ENCODE peak calls at places on chromosomes 16 and 17, in eight cellular contexts. N is upper lobe of left lung, L is esophagus squamous epithelium, P is tibial artery, W is pancreas, O is transverse colon, X is endothelial cell of umbilical vein, J is GM23338. H is an unnamed sample.

GRCh38 chr17:16537130-16537458 is 31.9 kb downstream of the ZNF287 start:
- DNase-seq in N (no peak), L (no peak), P (no peak), W (no peak), O (no peak), X (no peak), J (no peak), H (no peak)

GRCh38 chr16:13039526-13039925 is 138.1 kb downstream of the SHISA9 start:
- DNase-seq in N (no peak), L (no peak), P (no peak), W (no peak), O (no peak), X (no peak), J (no peak), H (no peak)

GRCh38 chr16:56684256-56684925 is 2.1 kb downstream of the MT1X start:
- DNase-seq in N (no peak), L (no peak), P (no peak), W (no peak), O (no peak), X (no peak), J (no peak), H (no peak)

GRCh38 chr17:64123114-64123513 is 6.8 kb downstream of the ERN1 start:
- DNase-seq in N (no peak), L (no peak), P (no peak), W (no peak), O (no peak), X (no peak), J (no peak), H (no peak)

GRCh38 chr16:1300664-1301476 is 8.6 kb upstream of the UBE2I start:
- DNase-seq in N (peak; percentile 76), L (no peak), P (peak; percentile 48), W (peak; percentile 58), O (peak; percentile 84), X (peak; percentile 48), J (peak; percentile 78), H (peak; percentile 73)

GRCh38 chr16:27424772-27425498 is 23.0 kb downstream of the IL21R start:
- DNase-seq in N (peak; percentile 3), L (no peak), P (no peak), W (no peak), O (no peak), X (no peak), J (no peak), H (no peak)

GRCh38 chr16:23827245-23827543 is 8.6 kb upstream of the PRKCB start:
- DNase-seq in N (no peak), L (no peak), P (no peak), W (no peak), O (no peak), X (no peak), J (no peak), H (no peak)

GRCh38 chr17:60134396-60135159 is 15.2 kb upstream of the CA4 start:
- DNase-seq in N (no peak), L (no peak), P (no peak), W (peak; percentile 13), O (no peak), X (peak; percentile 70), J (no peak), H (no peak)

GRCh38 chr16:50045412-50045811 is 20.4 kb upstream of the HEATR3 start:
- DNase-seq in N (no peak), L (no peak), P (no peak), W (no peak), O (no peak), X (no peak), J (no peak), H (no peak)

GRCh38 chr16:70706948-70707465 is 21.2 kb upstream of the MTSS2 start:
- DNase-seq in N (no peak), L (no peak), P (no peak), W (no peak), O (no peak), X (peak; percentile 76), J (no peak), H (peak; percentile 42)

GRCh38 chr16:66988197-66988788 is at the start of gene CES4A:
- DNase-seq in N (no peak), L (no peak), P (no peak), W (no peak), O (no peak), X (no peak), J (no peak), H (no peak)

GRCh38 chr17:67624886-67625656 is 92.7 kb upstream of the NOL11 start:
- DNase-seq in N (no peak), L (no peak), P (no peak), W (no peak), O (no peak), X (no peak), J (peak; percentile 33), H (no peak)

GRCh38 chr16:49620158-49620867 is 235.6 kb downstream of the ZNF423 start:
- DNase-seq in N (no peak), L (no peak), P (peak; percentile 85), W (peak; percentile 48), O (peak; percentile 31), X (peak; percentile 71), J (no peak), H (peak; percentile 24)

GRCh38 chr17:65181237-65182061 is 44.3 kb downstream of the RGS9 start:
- DNase-seq in N (no peak), L (no peak), P (no peak), W (no peak), O (no peak), X (no peak), J (no peak), H (no peak)

GRCh38 chr17:12637745-12638651 is 27.7 kb upstream of the MYOCD start:
- DNase-seq in N (no peak), L (no peak), P (no peak), W (no peak), O (no peak), X (no peak), J (no peak), H (no peak)

GRCh38 chr17:33373209-33373608 is 80.1 kb upstream of the ASIC2 start:
- DNase-seq in N (no peak), L (no peak), P (no peak), W (no peak), O (no peak), X (no peak), J (no peak), H (no peak)

GRCh38 chr16:50025544-50025931 is 513 bp downstream of the CNEP1R1 start:
- DNase-seq in N (peak; percentile 28), L (no peak), P (no peak), W (peak; percentile 22), O (peak; percentile 20), X (no peak), J (no peak), H (peak; percentile 36)

GRCh38 chr17:8698142-8699050 is 46.2 kb downstream of the CCDC42 start:
- DNase-seq in N (no peak), L (no peak), P (peak; percentile 54), W (no peak), O (peak; percentile 15), X (peak; percentile 63), J (no peak), H (peak; percentile 61)

DNA sequence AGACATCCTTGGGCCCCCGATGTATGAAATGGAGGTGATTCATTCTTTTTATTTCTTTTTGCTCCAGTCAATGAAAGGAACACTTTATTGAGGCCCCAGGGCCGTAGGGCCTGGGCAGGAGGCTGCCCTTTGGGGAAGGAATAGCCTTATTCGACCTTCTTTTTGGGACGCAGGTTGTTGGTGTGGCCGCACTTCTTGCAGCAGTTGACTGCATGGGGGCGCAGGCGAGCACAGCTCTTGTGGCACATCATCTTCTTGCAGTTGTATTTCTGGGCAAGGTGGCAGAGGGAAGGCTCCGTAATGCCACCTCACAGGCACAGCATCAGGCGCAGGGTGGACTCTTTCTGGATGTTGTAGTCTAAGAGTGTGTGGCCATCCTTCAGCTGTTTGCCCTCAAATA is 50.9 kb downstream of the SIAH1 start:
- DNase-seq in N (no peak), L (no peak), P (no peak), W (no peak), O (no peak), X (no peak), J (peak; percentile 69), H (no peak)
- TF ChIP-seq CTCF in N (no peak), L (no peak), P (no peak), W (no peak), O (no peak), X (no peak), J (peak; percentile 69), H (peak; percentile 22)

DNA sequence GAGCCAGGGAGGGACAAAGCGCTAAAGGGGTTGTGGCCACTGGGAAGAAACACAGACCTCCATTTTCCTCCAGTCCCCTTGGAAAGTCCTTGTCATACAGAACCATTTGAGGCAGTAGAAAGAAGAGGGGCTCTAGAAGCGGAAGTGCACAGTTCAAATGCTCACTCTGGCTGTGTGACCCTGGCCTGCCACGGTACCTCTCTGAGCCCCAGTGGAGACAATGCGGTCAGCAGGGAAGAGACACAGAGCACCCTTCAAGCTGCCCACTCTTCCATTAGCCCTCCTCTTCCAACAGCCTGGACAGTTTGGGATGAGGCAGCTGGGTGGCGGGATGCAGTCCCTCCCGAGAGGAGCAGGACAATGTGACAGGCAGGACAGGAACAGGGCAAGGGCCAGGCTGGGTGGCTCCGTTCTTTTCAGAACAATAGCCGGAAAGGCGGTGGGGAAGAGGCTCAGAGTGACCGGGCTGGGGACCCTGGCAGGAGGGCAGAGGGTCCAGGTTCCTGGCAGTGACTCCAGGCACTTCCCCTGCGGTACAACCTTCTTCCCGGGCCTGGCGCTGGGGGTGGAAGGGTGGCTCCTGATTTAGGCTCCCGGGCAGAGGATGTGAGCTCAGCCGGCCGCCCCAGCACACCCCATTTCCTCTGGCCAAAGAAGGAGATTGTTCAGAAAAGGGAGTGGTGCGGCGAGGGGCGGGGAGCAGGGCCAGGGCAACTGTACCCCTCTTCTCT is 5.6 kb downstream of the CASKIN2 start:
- DNase-seq in N (peak; percentile 63), L (no peak), P (no peak), W (no peak), O (no peak), X (peak; percentile 32), J (no peak), H (no peak)
- H3K27ac ChIP-seq in N (peak overlapping the region; percentile 90), L (peak overlapping the region; percentile 93), P (peak overlapping the region; percentile 93), W (no peak overlapping the region), O (peak overlapping the region; percentile 37), X (peak overlapping the region; percentile 22), J (no peak overlapping the region), H (no peak overlapping the region)

DNA sequence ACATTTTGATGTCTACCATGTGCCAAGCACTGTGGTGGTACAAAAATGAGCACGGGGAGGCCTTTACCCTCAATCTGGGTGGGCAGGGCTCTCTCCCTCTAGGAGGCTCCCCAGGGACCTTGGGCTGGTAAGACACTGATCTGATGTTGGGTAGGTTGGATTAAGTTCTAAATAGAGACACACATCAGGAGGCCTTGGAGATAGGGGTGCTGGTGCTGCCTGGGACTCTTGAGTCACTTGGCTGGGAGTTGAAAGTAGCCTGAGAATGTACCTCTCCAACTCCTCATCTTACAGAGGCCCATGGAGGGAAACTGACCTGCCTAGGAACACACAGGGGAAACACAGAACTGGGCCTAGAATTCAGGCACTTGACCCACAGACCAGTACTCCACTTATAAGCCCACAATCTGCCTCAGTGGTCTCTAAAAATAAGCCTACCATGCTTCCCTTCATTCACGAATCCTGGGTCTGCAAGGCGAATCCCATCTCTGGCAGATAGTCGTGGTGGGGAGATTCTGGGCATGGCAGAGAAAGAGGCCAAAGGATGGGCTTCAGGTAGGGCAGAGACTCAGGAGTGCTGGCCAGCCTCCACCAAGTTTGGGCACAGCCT is 1.8 kb upstream of the NEUROD2 start:
- DNase-seq in N (no peak), L (no peak), P (no peak), W (no peak), O (no peak), X (no peak), J (no peak), H (no peak)
- H3K27me3 ChIP-seq in N (peaks cover 28% of the 10 kb centered on the region), L (peaks cover 32% of the 10 kb centered on the region), P (peaks cover 8% of the 10 kb centered on the region), W (peaks cover 12% of the 10 kb centered on the region), O (peaks cover 85% of the 10 kb centered on the region), X (peaks cover 40% of the 10 kb centered on the region), J (peaks cover 93% of the 10 kb centered on the region), H (peaks cover 31% of the 10 kb centered on the region)

GRCh38 chr16:85471469-85472431 is 141.4 kb upstream of the GSE1 start:
- DNase-seq in N (peak; percentile 71), L (no peak), P (no peak), W (no peak), O (peak; percentile 67), X (no peak), J (no peak), H (no peak)
- TF ChIP-seq CTCF in N (peak; percentile 9), L (no peak), P (no peak), W (no peak), O (peak; percentile 44), X (no peak), J (no peak), H (no peak)

H was measured in A673.